ENCODE peak calls at places on chromosome 21, in eight cellular contexts. G is fibroblast of mammary gland, M is left ventricle myocardium inferior, V is midbrain, N is astrocyte of the spinal cord, R is Ammon's horn, E is KG1, Y is body of pancreas. Z is an unnamed sample.

GRCh38 chr21:34008618-34009017 is 64.8 kb upstream of the MRPS6 start:
- DNase-seq in N (peak), V (no peak), G (peak), E (no peak), M (no peak), Y (no peak), R (no peak), Z (no peak)

GRCh38 chr21:33236013-33236686 is 6.4 kb downstream of the IFNAR2 start:
- DNase-seq in M (no peak), Y (no peak), N (no peak), E (no peak), R (no peak), V (no peak), G (no peak), Z (no peak)

GRCh38 chr21:25467891-25468290 is 139.4 kb downstream of the MRPL39 start:
- DNase-seq in G (peak), E (no peak), Y (no peak), R (no peak), N (no peak), M (no peak), V (no peak), Z (no peak)

GRCh38 chr21:35571910-35572309 is 488.4 kb downstream of the SETD4 start:
- DNase-seq in M (no peak), E (no peak), V (no peak), N (no peak), R (no peak), Y (no peak), G (no peak), Z (no peak)

GRCh38 chr21:38982096-38982495 is 176.4 kb downstream of the ETS2 start:
- DNase-seq in G (no peak), M (no peak), Y (no peak), E (no peak), R (no peak), V (no peak), N (no peak), Z (peak)

GRCh38 chr21:20253261-20253660 is 744.9 kb upstream of the NCAM2 start:
- DNase-seq in G (no peak), N (no peak), E (no peak), V (peak), Y (no peak), M (no peak), R (peak), Z (no peak)

GRCh38 chr21:36707763-36708511 is 9.0 kb downstream of the SIM2 start:
- DNase-seq in Y (no peak), V (no peak), R (no peak), G (no peak), E (no peak), N (no peak), M (no peak), Z (no peak)

GRCh38 chr21:43667191-43667904 is 8.0 kb downstream of the RRP1B start:
- DNase-seq in R (no peak), M (no peak), V (no peak), Y (no peak), N (peak), E (no peak), G (peak), Z (peak)

GRCh38 chr21:43597052-43597451 is 62.2 kb downstream of the HSF2BP start:
- DNase-seq in R (no peak), N (peak), Y (no peak), G (peak), V (no peak), M (no peak), E (no peak), Z (peak)

GRCh38 chr21:36385909-36386642 is 884 bp downstream of the CHAF1B start:
- DNase-seq in N (no peak), E (no peak), V (no peak), M (no peak), R (no peak), Y (no peak), G (peak), Z (peak)

GRCh38 chr21:35528109-35529042 is 479.3 kb upstream of the RUNX1 start:
- DNase-seq in M (peak), G (no peak), E (no peak), V (no peak), R (peak), Y (no peak), N (no peak), Z (peak)

GRCh38 chr21:16169102-16169511 is 439.3 kb downstream of the USP25 start:
- DNase-seq in V (no peak), N (peak), G (peak), R (peak), M (no peak), E (no peak), Y (no peak), Z (peak)

GRCh38 chr21:42466700-42467612 is 29.1 kb downstream of the RSPH1 start:
- DNase-seq in Y (peak), N (peak), R (peak), M (no peak), V (peak), G (no peak), E (no peak), Z (peak)

GRCh38 chr21:41321908-41322495 is 5.4 kb downstream of the FAM3B start:
- DNase-seq in V (no peak), N (no peak), Y (peak), E (no peak), G (no peak), M (no peak), R (no peak), Z (no peak)

GRCh38 chr21:32312321-32312720 is 13.7 kb downstream of the MRAP start:
- DNase-seq in V (no peak), Y (no peak), R (no peak), N (no peak), G (no peak), E (no peak), M (peak), Z (no peak)

GRCh38 chr21:44793269-44794030 is 8.2 kb downstream of the UBE2G2 start:
- DNase-seq in V (peak), G (peak), E (peak), R (peak), M (peak), Y (peak), N (peak), Z (peak)

GRCh38 chr21:41924355-41924754 is 29.5 kb downstream of the C2CD2 start:
- DNase-seq in Y (no peak), V (no peak), R (no peak), N (peak), E (no peak), M (no peak), G (peak), Z (no peak)

GRCh38 chr21:32426592-32427051 is 14.1 kb downstream of the EVA1C start:
- DNase-seq in V (peak), E (no peak), Y (no peak), M (no peak), N (peak), R (peak), G (no peak), Z (peak)

GRCh38 chr21:41745026-41745820 is 21.6 kb downstream of the RIPK4 start:
- DNase-seq in G (no peak), N (no peak), R (no peak), M (no peak), V (no peak), Y (no peak), E (no peak), Z (no peak)

GRCh38 chr21:40901690-40902089 is 54.7 kb upstream of the DSCAM start:
- DNase-seq in R (peak), M (peak), V (peak), Y (no peak), E (no peak), G (no peak), N (no peak), Z (no peak)

GRCh38 chr21:45998871-45999580 is 17.5 kb downstream of the COL6A1 start:
- DNase-seq in Y (peak), R (no peak), N (no peak), V (no peak), G (no peak), E (no peak), M (peak), Z (no peak)

GRCh38 chr21:34818663-34819158 is 149.9 kb downstream of the CLIC6 start:
- DNase-seq in V (no peak), E (no peak), G (peak), M (no peak), Y (no peak), N (no peak), R (no peak), Z (no peak)

GRCh38 chr21:43362306-43362927 is 64.5 kb downstream of the SIK1 start:
- DNase-seq in G (peak), M (peak), N (peak), R (peak), V (no peak), Y (peak), E (peak), Z (peak)

GRCh38 chr21:46116189-46116845 is 18.4 kb downstream of the COL6A2 start:
- DNase-seq in V (no peak), E (no peak), N (no peak), G (peak), R (no peak), Y (no peak), M (peak), Z (no peak)

GRCh38 chr21:46347203-46347550 is 23.2 kb downstream of the PCNT start:
- DNase-seq in M (no peak), N (no peak), E (no peak), Y (no peak), R (no peak), G (no peak), V (no peak), Z (no peak)

GRCh38 chr21:38938343-38938742 is 132.6 kb downstream of the ETS2 start:
- DNase-seq in V (no peak), N (no peak), G (no peak), R (no peak), M (no peak), Y (no peak), E (no peak), Z (peak)

GRCh38 chr21:41074607-41075184 is 93.3 kb upstream of the BACE2 start:
- DNase-seq in Y (no peak), M (no peak), N (no peak), V (no peak), R (no peak), G (no peak), E (no peak), Z (no peak)

Z was measured in ELR.